ENCODE peak calls at places on chromosomes 5 and 9, in five cellular contexts. J is heart right ventricle; Q is lung; T is CD8-positive, alpha-beta memory T cell; B is body of pancreas. H is an unnamed sample.

GRCh38 chr9:116316231-116316630 is 162.6 kb downstream of the PAPPA start:
- DNase-seq in J (no peak), Q (no peak), T (no peak), B (no peak), H (no peak)

GRCh38 chr5:111072949-111073682 is 1.6 kb downstream of the TSLP start:
- DNase-seq in J (peak; percentile 62), Q (peak; percentile 74), T (peak; percentile 24), B (peak; percentile 20), H (peak; percentile 19)

GRCh38 chr9:107049046-107049824 is 186.3 kb downstream of the ZNF462 start:
- DNase-seq in J (no peak), Q (no peak), T (no peak), B (no peak), H (no peak)

GRCh38 chr9:129703121-129703520 is 37.7 kb downstream of the PRRX2 start:
- DNase-seq in J (no peak), Q (no peak), T (no peak), B (no peak), H (no peak)

GRCh38 chr5:18772475-18772874 is 1138.2 kb downstream of the TAF11L14 start:
- DNase-seq in J (no peak), Q (no peak), T (no peak), B (peak; percentile 35), H (no peak)

GRCh38 chr9:114214686-114215397 is 59.5 kb downstream of the COL27A1 start:
- DNase-seq in J (no peak), Q (no peak), T (no peak), B (no peak), H (no peak)

GRCh38 chr5:150750469-150750868 is 8.3 kb downstream of the DCTN4 start:
- DNase-seq in J (no peak), Q (no peak), T (no peak), B (no peak), H (no peak)

GRCh38 chr9:35508069-35508468 is 18.2 kb downstream of the RUSC2 start:
- DNase-seq in J (no peak), Q (no peak), T (no peak), B (no peak), H (no peak)

GRCh38 chr5:79694183-79694582 is 4.5 kb downstream of the CMYA5 start:
- DNase-seq in J (no peak), Q (no peak), T (no peak), B (no peak), H (no peak)

GRCh38 chr5:38344891-38345290 is 86.5 kb downstream of the EGFLAM start:
- DNase-seq in J (no peak), Q (no peak), T (no peak), B (no peak), H (no peak)

GRCh38 chr5:88815048-88815789 is 67.8 kb downstream of the MEF2C start:
- DNase-seq in J (no peak), Q (no peak), T (no peak), B (no peak), H (no peak)

GRCh38 chr5:170623576-170624181 is 119.9 kb downstream of the KCNIP1 start:
- DNase-seq in J (no peak), Q (no peak), T (no peak), B (peak; percentile 35), H (no peak)

GRCh38 chr9:108467653-108468324 is 388.0 kb downstream of the ACTL7B start:
- DNase-seq in J (no peak), Q (no peak), T (no peak), B (peak; percentile 15), H (no peak)

GRCh38 chr5:4208996-4209395 is 613.4 kb downstream of the IRX1 start:
- DNase-seq in J (no peak), Q (no peak), T (no peak), B (no peak), H (no peak)

GRCh38 chr9:83622814-83623633 is at the start of gene IDNK:
- DNase-seq in J (peak; percentile 64), Q (peak; percentile 82), T (peak; percentile 49), B (peak; percentile 60), H (peak; percentile 55)

GRCh38 chr5:143309661-143310431 is 93.6 kb downstream of the NR3C1 start:
- DNase-seq in J (no peak), Q (no peak), T (no peak), B (no peak), H (no peak)

GRCh38 chr5:88388476-88389170 is 120.0 kb upstream of the TMEM161B start:
- DNase-seq in J (no peak), Q (no peak), T (no peak), B (no peak), H (no peak)

GRCh38 chr5:171308453-171309275 is at the start of gene TLX3:
- DNase-seq in J (no peak), Q (no peak), T (no peak), B (no peak), H (no peak)

GRCh38 chr9:82031538-82032280 is 43.1 kb downstream of the SPATA31D1 start:
- DNase-seq in J (peak; percentile 39), Q (peak; percentile 42), T (no peak), B (peak; percentile 35), H (no peak)

GRCh38 chr5:139634028-139634325 is 14.2 kb upstream of the CXXC5 start:
- DNase-seq in J (no peak), Q (no peak), T (no peak), B (no peak), H (no peak)

GRCh38 chr5:10400834-10401233 is 40.8 kb upstream of the ROPN1L start:
- DNase-seq in J (no peak), Q (no peak), T (no peak), B (peak; percentile 15), H (no peak)

GRCh38 chr5:113663879-113664278 is 150.4 kb downstream of the YTHDC2 start:
- DNase-seq in J (peak; percentile 11), Q (no peak), T (no peak), B (peak; percentile 48), H (no peak)

GRCh38 chr9:128863647-128864046 is 18.1 kb downstream of the KYAT1 start:
- DNase-seq in J (peak; percentile 65), Q (peak; percentile 80), T (peak; percentile 78), B (peak; percentile 73), H (peak; percentile 68)

GRCh38 chr9:116900007-116900367 is 212.9 kb downstream of the TRIM32 start:
- DNase-seq in J (no peak), Q (no peak), T (no peak), B (no peak), H (no peak)

GRCh38 chr5:126433708-126434107 is 10.5 kb downstream of the GRAMD2B start:
- DNase-seq in J (no peak), Q (no peak), T (no peak), B (no peak), H (no peak)

GRCh38 chr9:137689745-137690529 is 71.1 kb downstream of the EHMT1 start:
- DNase-seq in J (no peak), Q (no peak), T (no peak), B (no peak), H (no peak)

GRCh38 chr5:93598141-93598996 is 15.3 kb downstream of the NR2F1 start:
- DNase-seq in J (no peak), Q (no peak), T (no peak), B (no peak), H (no peak)

GRCh38 chr5:111742595-111742994 is 14.4 kb downstream of the NREP start:
- DNase-seq in J (no peak), Q (no peak), T (no peak), B (peak; percentile 42), H (no peak)

DNA sequence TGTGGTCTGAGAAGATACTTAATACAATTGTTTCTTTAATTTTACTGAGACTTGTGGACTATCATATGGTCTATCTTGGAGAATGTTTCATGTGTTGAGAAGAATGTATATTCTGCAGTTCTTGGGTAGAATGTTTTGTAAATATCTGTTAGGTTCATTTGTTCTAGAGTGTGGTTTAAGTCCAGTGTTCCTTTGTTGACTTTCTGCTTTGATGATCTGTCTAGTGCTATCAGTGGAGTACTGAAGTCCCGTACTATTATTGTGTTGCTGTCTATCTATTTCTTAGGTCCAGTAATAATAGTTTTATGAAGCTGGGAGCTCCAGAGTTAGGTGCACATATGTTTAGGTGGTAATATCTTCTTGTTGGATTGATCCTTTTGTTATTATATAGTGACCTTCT is 36.1 kb downstream of the IQGAP2 start:
- DNase-seq in J (no peak), Q (no peak), T (no peak), B (no peak), H (no peak)
- H3K9me3 ChIP-seq in J (no peaks in the 10 kb centered on the region), Q (no peaks in the 10 kb centered on the region), T (no peaks in the 10 kb centered on the region), B (no peaks in the 10 kb centered on the region), H (no peaks in the 10 kb centered on the region)

DNA sequence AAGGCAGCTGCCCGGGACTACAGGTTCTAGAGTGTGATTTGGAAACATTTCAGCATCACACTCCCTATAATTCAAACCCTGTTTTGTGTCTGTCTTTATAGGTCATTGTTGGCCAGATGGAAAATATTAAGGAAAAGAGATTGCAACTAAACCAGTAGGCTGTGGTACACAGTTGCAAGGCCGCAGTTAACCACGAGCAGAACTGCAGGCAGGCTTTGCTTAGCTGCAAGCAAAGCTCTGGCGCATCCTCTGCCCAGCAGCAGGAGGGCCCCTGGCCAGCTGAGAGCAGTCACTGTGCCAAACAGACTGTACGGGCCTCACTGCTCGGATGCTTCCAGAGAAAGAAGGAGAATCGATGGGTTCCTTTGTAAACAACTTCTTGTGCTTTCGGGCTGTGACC is 204.5 kb downstream of the DENND1A start:
- DNase-seq in J (no peak), Q (no peak), T (no peak), B (no peak), H (no peak)
- H3K9me3 ChIP-seq in J (peaks cover 9% of the 10 kb centered on the region), Q (no peaks in the 10 kb centered on the region), T (no peaks in the 10 kb centered on the region), B (peaks cover 16% of the 10 kb centered on the region), H (no peaks in the 10 kb centered on the region)

GRCh38 chr5:1075931-1076330 is 35.9 kb downstream of the SLC12A7 start:
- DNase-seq in J (no peak), Q (no peak), T (no peak), B (no peak), H (no peak)

GRCh38 chr5:1073239-1074102 is 38.4 kb downstream of the SLC12A7 start:
- DNase-seq in J (no peak), Q (no peak), T (no peak), B (no peak), H (no peak)

GRCh38 chr5:1074816-1075554 is 36.9 kb downstream of the SLC12A7 start:
- DNase-seq in J (no peak), Q (no peak), T (no peak), B (no peak), H (no peak)

GRCh38 chr5:1075555-1075881 is 36.3 kb downstream of the SLC12A7 start:
- DNase-seq in J (no peak), Q (no peak), T (no peak), B (no peak), H (no peak)

DNA sequence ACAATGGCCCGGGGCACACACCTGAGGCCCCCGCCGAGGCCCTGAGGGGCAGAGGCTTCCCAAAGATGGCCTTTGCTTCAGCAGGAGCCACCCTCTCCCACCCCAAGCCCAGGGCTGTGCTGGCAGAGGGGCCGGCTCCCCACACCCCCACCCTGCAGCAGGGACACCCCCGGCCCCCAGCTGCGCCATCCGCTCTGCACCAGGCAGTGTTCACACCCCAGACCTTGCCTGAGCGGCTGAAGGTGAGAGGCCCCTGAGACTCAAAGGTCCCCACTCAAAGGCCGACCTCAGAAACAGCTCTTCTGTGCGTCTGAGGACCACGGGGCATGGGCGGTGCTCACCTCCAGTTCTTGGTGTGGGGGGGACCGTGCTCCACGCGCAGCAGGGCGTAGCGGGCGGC is 37.6 kb downstream of the SLC12A7 start:
- DNase-seq in J (no peak), Q (no peak), T (no peak), B (no peak), H (no peak)
- H3K9me3 ChIP-seq in J (no peaks in the 10 kb centered on the region), Q (no peaks in the 10 kb centered on the region), T (no peaks in the 10 kb centered on the region), B (no peaks in the 10 kb centered on the region), H (no peaks in the 10 kb centered on the region)

DNA sequence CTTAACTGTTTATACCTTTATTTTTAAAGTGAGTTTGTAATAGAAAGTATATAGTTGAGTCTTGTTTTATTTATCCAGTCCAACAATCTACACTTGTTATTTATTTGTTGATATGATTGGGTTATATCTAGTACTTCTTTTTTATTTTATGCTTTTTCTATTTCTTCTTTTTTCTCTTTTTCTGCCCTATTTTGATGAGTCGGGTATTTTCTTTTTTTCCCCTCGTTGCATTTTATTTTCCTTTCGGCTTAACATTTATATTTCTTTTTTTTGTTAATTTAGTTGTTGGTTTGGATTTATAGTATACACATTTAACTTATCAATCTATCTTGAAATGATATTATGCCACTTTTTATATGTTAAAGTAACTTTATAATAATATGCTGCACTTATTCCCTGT is 111.7 kb upstream of the IZUMO3 start:
- DNase-seq in J (no peak), Q (no peak), T (no peak), B (no peak), H (no peak)
- H3K9me3 ChIP-seq in J (peaks cover 16% of the 10 kb centered on the region), Q (peaks cover 2% of the 10 kb centered on the region), T (no peaks in the 10 kb centered on the region), B (no peaks in the 10 kb centered on the region), H (no peaks in the 10 kb centered on the region)

H was measured in T-helper 17 cell.